ENCODE peak calls at places on chromosomes 12 and 14, in ten cellular contexts. V is HFF-Myc; H is right cardiac atrium; F is NCI-H748 treated with DMSO at 0.1 percent for 48 hours; Y is GM12865; N is stimulated activated CD4-positive, alpha-beta T cell treated with anti-CD3 and anti-CD28 coated beads, TNF-alpha, amount 100 ng/mL, for 4 hours; T is HS-5; A is RWPE2; Q is HTR-8/SVneo; J is EH. C is an unnamed sample.

GRCh38 chr12:98498635-98499034 is 16.8 kb upstream of the TMPO start:
- DNase-seq in A (no peak), V (no peak), H (no peak), J (no peak), N (no peak), T (no peak), Y (no peak), F (no peak), Q (no peak), C (no peak)

GRCh38 chr12:115570271-115570777 is 707.2 kb downstream of the MED13L start:
- DNase-seq in Q (peak; percentile 64), N (no peak), Y (no peak), J (peak; percentile 47), F (no peak), V (no peak), A (no peak), H (no peak), T (no peak), C (no peak)

GRCh38 chr12:12724421-12725085 is 7.4 kb downstream of the CDKN1B start:
- DNase-seq in Q (no peak), H (no peak), Y (no peak), N (no peak), T (no peak), F (no peak), V (no peak), J (no peak), A (no peak), C (no peak)

GRCh38 chr14:47948981-47949380 is 273.6 kb upstream of the MDGA2 start:
- DNase-seq in J (no peak), H (no peak), Q (no peak), T (no peak), Y (no peak), F (peak; percentile 58), A (no peak), V (no peak), N (no peak), C (no peak)

GRCh38 chr14:62213516-62213915 is 451.3 kb downstream of the SNAPC1 start:
- DNase-seq in H (no peak), Q (no peak), F (peak; percentile 35), Y (peak; percentile 6), J (peak; percentile 27), A (no peak), N (no peak), V (no peak), T (no peak), C (no peak)

GRCh38 chr14:100734031-100734990 is 7.6 kb downstream of the DLK1 start:
- DNase-seq in J (no peak), H (no peak), V (no peak), F (no peak), Y (no peak), N (no peak), T (no peak), Q (no peak), A (peak; percentile 71), C (no peak)

GRCh38 chr12:46205293-46205692 is 63.5 kb downstream of the SLC38A1 start:
- DNase-seq in T (no peak), Y (no peak), F (peak; percentile 3), V (no peak), A (no peak), Q (no peak), J (peak; percentile 13), N (no peak), H (no peak), C (no peak)

GRCh38 chr12:114916124-114916523 is 232.1 kb upstream of the TBX3 start:
- DNase-seq in Q (peak; percentile 11), J (peak; percentile 95), Y (no peak), A (no peak), H (no peak), T (peak; percentile 90), N (no peak), F (no peak), V (peak; percentile 96), C (peak; percentile 84)

GRCh38 chr12:57640156-57641042 is 7.4 kb upstream of the B4GALNT1 start:
- DNase-seq in N (no peak), Q (no peak), A (no peak), J (no peak), Y (no peak), T (no peak), H (no peak), V (no peak), F (no peak), C (no peak)

GRCh38 chr12:12273291-12273957 is 6.6 kb upstream of the LRP6 start:
- DNase-seq in J (peak; percentile 82), A (no peak), Q (no peak), Y (no peak), N (no peak), H (no peak), V (no peak), T (no peak), F (no peak), C (no peak)

GRCh38 chr12:89166525-89166934 is 185.8 kb downstream of the DUSP6 start:
- DNase-seq in T (no peak), F (no peak), N (no peak), H (no peak), J (peak; percentile 82), V (no peak), A (no peak), Y (peak; percentile 79), Q (no peak), C (peak; percentile 35)

GRCh38 chr14:58899317-58899713 is 261.6 kb downstream of the DACT1 start:
- DNase-seq in N (no peak), T (peak; percentile 56), H (no peak), J (peak; percentile 90), F (no peak), A (no peak), Y (no peak), V (no peak), Q (peak; percentile 65), C (peak; percentile 53)

GRCh38 chr12:105409286-105409685 is 78.8 kb downstream of the C12orf75 start:
- DNase-seq in J (no peak), Q (no peak), Y (no peak), N (no peak), F (no peak), H (no peak), V (no peak), A (no peak), T (no peak), C (no peak)

GRCh38 chr12:43884683-43885410 is 49.0 kb downstream of the TMEM117 start:
- DNase-seq in J (no peak), Y (no peak), Q (no peak), F (no peak), N (no peak), V (no peak), H (peak; percentile 21), A (no peak), T (no peak), C (no peak)

GRCh38 chr12:66683073-66683472 is 4.2 kb upstream of the GRIP1 start:
- DNase-seq in T (no peak), Y (no peak), V (no peak), A (no peak), J (no peak), H (no peak), Q (no peak), N (no peak), F (no peak), C (no peak)

GRCh38 chr14:24032727-24033418 is 18.9 kb upstream of the CARMIL3 start:
- DNase-seq in J (peak; percentile 77), N (no peak), Q (no peak), T (peak; percentile 30), F (no peak), A (no peak), Y (no peak), H (no peak), V (no peak), C (peak; percentile 69)

GRCh38 chr12:132489078-132489601 is 811 bp upstream of the FBRSL1 start:
- DNase-seq in J (peak; percentile 7), A (no peak), T (no peak), Y (peak; percentile 44), H (peak; percentile 83), F (no peak), V (no peak), N (peak; percentile 48), Q (no peak), C (no peak)

GRCh38 chr12:28231248-28231647 is 41.0 kb downstream of the CCDC91 start:
- DNase-seq in F (no peak), Q (no peak), H (no peak), A (no peak), T (no peak), V (no peak), N (no peak), Y (no peak), J (no peak), C (no peak)

GRCh38 chr12:54033106-54033979 is 493 bp downstream of the HOXC5 start:
- DNase-seq in Y (no peak), N (no peak), T (no peak), H (no peak), V (no peak), J (peak; percentile 58), A (no peak), Q (no peak), F (peak; percentile 62), C (no peak)

GRCh38 chr12:42407306-42407705 is 81.3 kb downstream of the PPHLN1 start:
- DNase-seq in V (peak; percentile 20), F (no peak), Q (no peak), J (peak; percentile 28), N (no peak), T (no peak), H (no peak), A (no peak), Y (no peak), C (no peak)

GRCh38 chr14:99745307-99745951 is 47.8 kb upstream of the EML1 start:
- DNase-seq in A (no peak), F (no peak), J (peak; percentile 92), T (no peak), Q (no peak), N (no peak), Y (no peak), V (peak; percentile 51), H (peak; percentile 27), C (no peak)

GRCh38 chr12:79063258-79063657 is 198.7 kb downstream of the SYT1 start:
- DNase-seq in T (no peak), A (no peak), H (no peak), Y (no peak), Q (no peak), F (no peak), V (no peak), J (peak; percentile 22), N (no peak), C (no peak)

GRCh38 chr14:64673748-64674147 is 30.5 kb upstream of the PLEKHG3 start:
- DNase-seq in A (no peak), Q (peak; percentile 77), T (no peak), N (no peak), F (no peak), V (no peak), H (no peak), Y (peak; percentile 57), J (no peak), C (no peak)

GRCh38 chr12:68623984-68624383 is 13.3 kb downstream of the RAP1B start:
- DNase-seq in A (no peak), V (no peak), J (peak; percentile 87), H (no peak), F (no peak), T (peak; percentile 77), Q (no peak), Y (no peak), N (no peak), C (peak; percentile 60)

GRCh38 chr12:97047361-97047760 is 140.3 kb downstream of the NEDD1 start:
- DNase-seq in J (no peak), F (no peak), Q (no peak), N (no peak), A (no peak), Y (no peak), H (no peak), T (no peak), V (no peak), C (no peak)

GRCh38 chr14:57617510-57617909 is 123.9 kb upstream of the CCDC198 start:
- DNase-seq in Y (no peak), Q (no peak), F (no peak), N (no peak), T (no peak), H (no peak), A (no peak), J (no peak), V (no peak), C (no peak)